ENCODE peak calls at places on chromosomes 2 and 18, in seven cellular contexts. N is fibroblast of pulmonary artery, J is hepatocyte, A is C1 segment of cervical spinal cord, Q is GM13976, C is NCI-H748 treated with DMSO at 0.1 percent for 48 hours, B is T follicular helper cell. E is an unnamed sample.

GRCh38 chr18:48119204-48119603 is 188.7 kb upstream of the SMAD2 start:
- DNase-seq in B (no peak), N (no peak), Q (no peak), A (no peak), J (no peak), C (no peak), E (no peak)

GRCh38 chr18:44098551-44099098 is 582.1 kb upstream of the SETBP1 start:
- DNase-seq in B (no peak), Q (peak), A (no peak), C (no peak), J (no peak), N (peak), E (no peak)

GRCh38 chr2:209473930-209474419 is 50.1 kb downstream of the MAP2 start:
- DNase-seq in A (no peak), B (no peak), J (peak), C (no peak), Q (no peak), N (peak), E (peak)

GRCh38 chr2:159960413-159960812 is 102.0 kb downstream of the PLA2R1 start:
- DNase-seq in A (no peak), J (peak), B (no peak), N (peak), C (no peak), Q (peak), E (peak)

GRCh38 chr2:98487806-98488189 is 43.1 kb downstream of the INPP4A start:
- DNase-seq in A (no peak), Q (no peak), B (peak), N (peak), C (no peak), J (peak), E (peak)

GRCh38 chr2:20361903-20362302 is 11.3 kb upstream of the PUM2 start:
- DNase-seq in C (no peak), N (no peak), B (no peak), A (no peak), Q (no peak), J (no peak), E (no peak)

GRCh38 chr2:43576983-43577892 is 18.6 kb downstream of the THADA start:
- DNase-seq in A (no peak), Q (peak), B (no peak), N (peak), J (peak), C (peak), E (peak)

GRCh38 chr2:23384551-23385349 is at the start of gene KLHL29:
- DNase-seq in C (no peak), N (peak), B (peak), A (peak), Q (peak), J (peak), E (peak)

GRCh38 chr2:239955989-239956817 is 68.9 kb downstream of the NDUFA10 start:
- DNase-seq in B (no peak), J (no peak), A (no peak), N (no peak), Q (no peak), C (no peak), E (no peak)

GRCh38 chr2:44753552-44754285 is 187.8 kb upstream of the SIX3 start:
- DNase-seq in J (no peak), B (no peak), Q (no peak), C (peak), N (no peak), A (no peak), E (peak)

GRCh38 chr2:72276356-72276755 is 128.7 kb upstream of the CYP26B1 start:
- DNase-seq in C (no peak), Q (no peak), B (no peak), N (no peak), J (no peak), A (no peak), E (no peak)

GRCh38 chr2:232860593-232861241 is 9.3 kb upstream of the SNORC start:
- DNase-seq in N (no peak), A (no peak), Q (no peak), B (no peak), J (peak), C (no peak), E (no peak)

GRCh38 chr18:13614701-13615288 is 111.6 kb downstream of the FAM210A start:
- DNase-seq in Q (peak), C (no peak), A (no peak), N (no peak), J (no peak), B (no peak), E (no peak)

GRCh38 chr2:130949954-130950353 is 113.2 kb downstream of the ARHGEF4 start:
- DNase-seq in A (no peak), B (no peak), J (no peak), C (no peak), Q (no peak), N (no peak), E (no peak)

GRCh38 chr2:174660984-174661675 is 63.5 kb upstream of the WIPF1 start:
- DNase-seq in A (no peak), N (no peak), B (no peak), J (no peak), C (no peak), Q (no peak), E (no peak)

GRCh38 chr2:98730053-98730850 is 680 bp downstream of the MGAT4A start:
- DNase-seq in B (peak), C (peak), A (peak), Q (no peak), J (peak), N (no peak), E (peak)

GRCh38 chr18:32200766-32201165 is 10.9 kb downstream of the MEP1B start:
- DNase-seq in N (no peak), J (peak), C (peak), A (no peak), B (no peak), Q (no peak), E (no peak)

GRCh38 chr2:234701421-234701820 is 204.5 kb upstream of the ARL4C start:
- DNase-seq in Q (no peak), C (no peak), B (no peak), J (no peak), A (no peak), N (no peak), E (no peak)

GRCh38 chr2:113136828-113137775 is 9.7 kb downstream of the IL1RN start:
- DNase-seq in N (peak), B (no peak), Q (peak), J (peak), A (no peak), C (no peak), E (peak)

GRCh38 chr18:26747131-26747475 is 118.4 kb downstream of the AQP4 start:
- DNase-seq in A (no peak), B (no peak), J (no peak), Q (no peak), N (no peak), C (no peak), E (no peak)

GRCh38 chr2:175889557-175890355 is 112.3 kb downstream of the LNPK start:
- DNase-seq in C (no peak), N (no peak), B (no peak), A (no peak), J (no peak), Q (no peak), E (no peak)